ENCODE peak calls at places on chromosome 5, in four cellular contexts. Q is GM12878, V is HepG2, O is H1. U is an unnamed sample.

GRCh38 chr5:31193591-31194457 is at the start of gene CDH6:
- DNase-seq in Q (no peak), V (no peak), O (peak; percentile 79), U (peak; percentile 75)

GRCh38 chr5:168096525-168096924 is 194.9 kb upstream of the WWC1 start:
- DNase-seq in Q (no peak), V (no peak), O (no peak), U (no peak)

GRCh38 chr5:68911840-68912690 is 181.7 kb upstream of the SLC30A5 start:
- DNase-seq in Q (no peak), V (peak; percentile 6), O (no peak), U (no peak)

GRCh38 chr5:174798411-174798930 is 74.1 kb downstream of the MSX2 start:
- DNase-seq in Q (no peak), V (no peak), O (no peak), U (peak; percentile 17)

GRCh38 chr5:83265318-83265717 is 188.0 kb downstream of the XRCC4 start:
- DNase-seq in Q (no peak), V (peak; percentile 33), O (no peak), U (peak; percentile 14)

GRCh38 chr5:14453486-14453885 is 128.1 kb upstream of the OTULINL start:
- DNase-seq in Q (no peak), V (no peak), O (no peak), U (no peak)

GRCh38 chr5:1509346-1510085 is 14.2 kb downstream of the LPCAT1 start:
- DNase-seq in Q (no peak), V (no peak), O (peak; percentile 40), U (no peak)

GRCh38 chr5:83096660-83097334 is 19.4 kb downstream of the XRCC4 start:
- DNase-seq in Q (no peak), V (no peak), O (no peak), U (no peak)

GRCh38 chr5:166845044-166845443 is 1446.4 kb upstream of the WWC1 start:
- DNase-seq in Q (no peak), V (no peak), O (no peak), U (no peak)

GRCh38 chr5:145960848-145961600 is 24.6 kb downstream of the SH3RF2 start:
- DNase-seq in Q (no peak), V (no peak), O (no peak), U (no peak)

GRCh38 chr5:1412163-1412562 is 33.1 kb downstream of the SLC6A3 start:
- DNase-seq in Q (no peak), V (no peak), O (no peak), U (no peak)

GRCh38 chr5:176739461-176740051 is 70.8 kb upstream of the UNC5A start:
- DNase-seq in Q (no peak), V (no peak), O (peak; percentile 70), U (peak; percentile 66)

GRCh38 chr5:142770650-142771609 is 753 bp downstream of the ARHGAP26 start:
- DNase-seq in Q (no peak), V (peak; percentile 69), O (peak; percentile 78), U (peak; percentile 75)

GRCh38 chr5:173310861-173311515 is 17.2 kb downstream of the STC2 start:
- DNase-seq in Q (no peak), V (no peak), O (no peak), U (no peak)

GRCh38 chr5:74026310-74026709 is 400.3 kb downstream of the ARHGEF28 start:
- DNase-seq in Q (no peak), V (no peak), O (no peak), U (no peak)

GRCh38 chr5:125149503-125149902 is 403.1 kb upstream of the ZNF608 start:
- DNase-seq in Q (no peak), V (no peak), O (no peak), U (peak; percentile 30)

GRCh38 chr5:133944263-133945230 is 23.9 kb downstream of the C5orf15 start:
- DNase-seq in Q (no peak), V (peak; percentile 47), O (peak; percentile 85), U (peak; percentile 81)

GRCh38 chr5:170632985-170633234 is 129.1 kb downstream of the KCNIP1 start:
- DNase-seq in Q (no peak), V (no peak), O (peak; percentile 96), U (peak; percentile 93)

GRCh38 chr5:179311091-179311470 is 34.2 kb downstream of the ADAMTS2 start:
- DNase-seq in Q (no peak), V (no peak), O (no peak), U (peak; percentile 78)

GRCh38 chr5:68289576-68289975 is 74.0 kb downstream of the PIK3R1 start:
- DNase-seq in Q (no peak), V (no peak), O (no peak), U (no peak)

GRCh38 chr5:53343187-53343586 is 137.2 kb upstream of the FST start:
- DNase-seq in Q (no peak), V (no peak), O (no peak), U (no peak)

DNA sequence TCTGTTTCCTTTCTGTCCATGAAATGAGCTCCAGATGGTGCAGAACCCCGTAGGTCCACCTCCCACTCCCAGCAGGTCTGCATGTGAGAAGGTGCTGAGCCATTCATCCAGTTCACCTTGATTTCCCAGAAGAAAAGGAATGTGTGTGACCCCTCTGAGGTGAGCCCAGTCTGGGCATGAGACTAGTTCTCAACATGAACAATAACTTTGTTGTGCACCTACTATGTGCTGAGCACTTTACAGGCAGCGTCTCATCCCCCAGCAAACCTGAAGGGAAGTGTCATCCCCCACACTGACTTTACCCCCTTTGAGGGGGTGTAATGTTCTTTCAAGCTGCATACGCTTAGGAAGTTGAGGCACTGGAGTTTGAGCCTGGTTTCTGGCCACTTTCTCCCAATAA is 61.4 kb downstream of the SMIM23 start:
- DNase-seq in Q (no peak), V (no peak), O (no peak), U (no peak)
- TF ChIP-seq TCF12 in Q (no peak), V (no peak), O (no peak), U (no peak)

GRCh38 chr5:92838253-92838652 is 742.8 kb downstream of the NR2F1-AS1 start:
- DNase-seq in Q (no peak), V (peak; percentile 37), O (no peak), U (no peak)
- TF ChIP-seq SIN3A in Q (no peak), V (no peak), O (no peak), U (no peak)

DNA sequence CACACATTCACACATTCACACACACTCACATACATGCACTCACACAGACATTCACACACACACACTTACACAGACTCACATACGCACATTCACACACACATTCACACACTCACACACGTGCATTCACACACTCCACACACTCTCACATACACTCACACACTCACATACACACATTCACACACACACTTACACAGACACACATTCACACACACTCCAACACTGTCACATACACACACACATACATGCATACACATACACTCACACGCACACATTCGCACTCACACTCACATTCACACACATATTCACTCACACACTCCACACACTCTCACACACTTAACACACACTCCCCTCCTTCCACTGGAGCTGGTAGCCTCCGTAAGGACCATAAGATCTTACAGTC is 26.2 kb downstream of the CAMK2A start:
- DNase-seq in Q (no peak), V (no peak), O (no peak), U (no peak)
- H3K9me3 ChIP-seq in Q (no peaks in the 10 kb centered on the region), V (no peaks in the 10 kb centered on the region), O (no peaks in the 10 kb centered on the region), U (no peaks in the 10 kb centered on the region)

GRCh38 chr5:25979086-25979485 is 1059.3 kb downstream of the CDH9 start:
- DNase-seq in Q (no peak), V (no peak), O (no peak), U (no peak)
- TF ChIP-seq TCF12 in Q (no peak), V (no peak), O (no peak), U (no peak)

DNA sequence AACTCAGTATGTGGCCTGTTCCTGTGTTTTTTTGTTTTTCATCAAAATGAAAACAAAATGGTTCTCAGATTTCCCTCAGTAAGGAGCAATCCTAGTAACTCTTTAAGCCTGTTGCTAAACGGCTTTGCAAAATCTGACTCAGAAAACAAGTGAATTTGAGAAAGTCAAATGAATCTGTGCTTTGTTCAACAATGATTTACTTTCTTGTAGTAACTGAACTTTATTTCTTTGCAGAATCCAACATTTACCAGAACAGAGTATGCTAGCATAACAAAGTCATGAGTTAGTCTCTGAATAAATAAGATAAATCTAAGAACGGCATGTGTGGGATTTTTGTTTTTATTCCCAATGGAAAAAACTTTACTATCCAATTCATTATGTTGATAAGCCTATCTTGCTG is 93.8 kb downstream of the OXCT1 start:
- DNase-seq in Q (no peak), V (no peak), O (no peak), U (no peak)
- TF ChIP-seq SIN3A in Q (no peak), V (no peak), O (no peak), U (no peak)

GRCh38 chr5:150281987-150282386 is 7.6 kb downstream of the CAMK2A start:
- DNase-seq in Q (no peak), V (no peak), O (no peak), U (no peak)

GRCh38 chr5:150277043-150277442 is 12.5 kb downstream of the CAMK2A start:
- DNase-seq in Q (no peak), V (no peak), O (no peak), U (no peak)

GRCh38 chr5:150278916-150279315 is 10.7 kb downstream of the CAMK2A start:
- DNase-seq in Q (no peak), V (no peak), O (no peak), U (no peak)

GRCh38 chr5:150278046-150278760 is 11.4 kb downstream of the CAMK2A start:
- DNase-seq in Q (no peak), V (no peak), O (no peak), U (no peak)

GRCh38 chr5:150279618-150280017 is 10.0 kb downstream of the CAMK2A start:
- DNase-seq in Q (no peak), V (no peak), O (no peak), U (peak; percentile 59)
- H3K9me3 ChIP-seq in Q (no peaks in the 10 kb centered on the region), V (no peaks in the 10 kb centered on the region), O (no peaks in the 10 kb centered on the region), U (no peaks in the 10 kb centered on the region)

DNA sequence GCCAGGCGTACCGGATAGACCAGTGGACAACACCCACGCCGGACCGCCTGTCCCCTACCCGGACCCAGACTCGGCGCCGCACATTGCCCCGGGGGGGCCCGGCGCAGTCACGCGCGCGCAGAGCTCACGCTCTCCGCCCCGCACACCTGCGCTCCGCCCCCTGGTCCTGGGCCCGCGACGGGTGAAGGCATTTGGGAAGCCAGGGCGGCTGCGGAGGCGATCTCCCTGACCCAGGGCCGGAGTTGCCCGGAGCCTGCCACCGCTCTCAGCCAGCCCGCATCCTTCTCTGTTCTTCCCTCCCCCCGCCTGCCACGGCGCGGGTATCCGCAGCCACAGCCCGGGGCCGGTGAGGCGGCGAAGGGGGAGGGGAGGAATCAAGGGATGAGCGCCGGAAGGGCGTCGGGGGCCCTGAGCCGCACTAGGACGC is 482 bp downstream of the RELL2 start:
- DNase-seq in Q (no peak), V (no peak), O (no peak), U (peak; percentile 86)
- TF ChIP-seq TCF12 in Q (no peak), V (no peak), O (no peak), U (no peak)

U was measured in SK-N-SH.